ENCODE peak calls at places on chromosomes 16 and 17, in ten cellular contexts. One of them, this sample, is unnamed.

GRCh38 chr17:37212184-37212583 is 163.6 kb upstream of the C17orf78 start:
- DNase-seq in HTR-8/SVneo: no peak
- DNase-seq in CD8-positive, alpha-beta memory T cell: no peak
- DNase-seq in transverse colon: no peak
- DNase-seq in effector memory CD8-positive, alpha-beta T cell: no peak
- DNase-seq in progenitor cell of endocrine pancreas: no peak
- DNase-seq in cardiac muscle cell: peak
- DNase-seq in midbrain: no peak
- DNase-seq in fibroblast of the aortic adventitia: peak
- DNase-seq in endodermal cell: no peak
- DNase-seq in this sample: no peak

GRCh38 chr17:31508310-31509094 is 117.0 kb downstream of the RAB11FIP4 start:
- DNase-seq in HTR-8/SVneo: no peak
- DNase-seq in CD8-positive, alpha-beta memory T cell: peak
- DNase-seq in transverse colon: no peak
- DNase-seq in effector memory CD8-positive, alpha-beta T cell: peak
- DNase-seq in progenitor cell of endocrine pancreas: no peak
- DNase-seq in cardiac muscle cell: peak
- DNase-seq in midbrain: no peak
- DNase-seq in fibroblast of the aortic adventitia: no peak
- DNase-seq in endodermal cell: peak
- DNase-seq in this sample: no peak

GRCh38 chr17:38663125-38663751 is 11.5 kb downstream of the EPOP start:
- DNase-seq in HTR-8/SVneo: peak
- DNase-seq in CD8-positive, alpha-beta memory T cell: no peak
- DNase-seq in transverse colon: peak
- DNase-seq in effector memory CD8-positive, alpha-beta T cell: no peak
- DNase-seq in progenitor cell of endocrine pancreas: peak
- DNase-seq in cardiac muscle cell: peak
- DNase-seq in midbrain: peak
- DNase-seq in fibroblast of the aortic adventitia: peak
- DNase-seq in endodermal cell: peak
- DNase-seq in this sample: peak

GRCh38 chr17:27546624-27547300 is 84.2 kb upstream of the LGALS9 start:
- DNase-seq in HTR-8/SVneo: no peak
- DNase-seq in CD8-positive, alpha-beta memory T cell: no peak
- DNase-seq in transverse colon: no peak
- DNase-seq in effector memory CD8-positive, alpha-beta T cell: no peak
- DNase-seq in progenitor cell of endocrine pancreas: no peak
- DNase-seq in cardiac muscle cell: no peak
- DNase-seq in midbrain: no peak
- DNase-seq in fibroblast of the aortic adventitia: no peak
- DNase-seq in endodermal cell: no peak
- DNase-seq in this sample: no peak

GRCh38 chr17:43591750-43592562 is 45.8 kb upstream of the ETV4 start:
- DNase-seq in HTR-8/SVneo: peak
- DNase-seq in CD8-positive, alpha-beta memory T cell: no peak
- DNase-seq in transverse colon: peak
- DNase-seq in effector memory CD8-positive, alpha-beta T cell: no peak
- DNase-seq in progenitor cell of endocrine pancreas: no peak
- DNase-seq in cardiac muscle cell: peak
- DNase-seq in midbrain: no peak
- DNase-seq in fibroblast of the aortic adventitia: peak
- DNase-seq in endodermal cell: no peak
- DNase-seq in this sample: no peak

GRCh38 chr17:1003972-1004768 is 7.2 kb downstream of the TIMM22 start:
- DNase-seq in HTR-8/SVneo: no peak
- DNase-seq in CD8-positive, alpha-beta memory T cell: no peak
- DNase-seq in transverse colon: no peak
- DNase-seq in effector memory CD8-positive, alpha-beta T cell: no peak
- DNase-seq in progenitor cell of endocrine pancreas: no peak
- DNase-seq in cardiac muscle cell: no peak
- DNase-seq in midbrain: no peak
- DNase-seq in fibroblast of the aortic adventitia: no peak
- DNase-seq in endodermal cell: no peak
- DNase-seq in this sample: no peak

GRCh38 chr17:561118-561517 is 153.5 kb downstream of the VPS53 start:
- DNase-seq in HTR-8/SVneo: no peak
- DNase-seq in CD8-positive, alpha-beta memory T cell: no peak
- DNase-seq in transverse colon: no peak
- DNase-seq in effector memory CD8-positive, alpha-beta T cell: no peak
- DNase-seq in progenitor cell of endocrine pancreas: no peak
- DNase-seq in cardiac muscle cell: peak
- DNase-seq in midbrain: no peak
- DNase-seq in fibroblast of the aortic adventitia: peak
- DNase-seq in endodermal cell: no peak
- DNase-seq in this sample: no peak

GRCh38 chr17:6209829-6210228 is 139.7 kb downstream of the WSCD1 start:
- DNase-seq in HTR-8/SVneo: no peak
- DNase-seq in CD8-positive, alpha-beta memory T cell: no peak
- DNase-seq in transverse colon: no peak
- DNase-seq in effector memory CD8-positive, alpha-beta T cell: no peak
- DNase-seq in progenitor cell of endocrine pancreas: no peak
- DNase-seq in cardiac muscle cell: no peak
- DNase-seq in midbrain: no peak
- DNase-seq in fibroblast of the aortic adventitia: no peak
- DNase-seq in endodermal cell: no peak
- DNase-seq in this sample: no peak

GRCh38 chr17:67441052-67441738 is 64.1 kb downstream of the PITPNC1 start:
- DNase-seq in HTR-8/SVneo: peak
- DNase-seq in CD8-positive, alpha-beta memory T cell: peak
- DNase-seq in transverse colon: peak
- DNase-seq in effector memory CD8-positive, alpha-beta T cell: peak
- DNase-seq in progenitor cell of endocrine pancreas: no peak
- DNase-seq in cardiac muscle cell: peak
- DNase-seq in midbrain: peak
- DNase-seq in fibroblast of the aortic adventitia: peak
- DNase-seq in endodermal cell: peak
- DNase-seq in this sample: no peak

GRCh38 chr17:79026345-79027273 is 2.6 kb downstream of the C1QTNF1 start:
- DNase-seq in HTR-8/SVneo: peak
- DNase-seq in CD8-positive, alpha-beta memory T cell: no peak
- DNase-seq in transverse colon: peak
- DNase-seq in effector memory CD8-positive, alpha-beta T cell: no peak
- DNase-seq in progenitor cell of endocrine pancreas: no peak
- DNase-seq in cardiac muscle cell: peak
- DNase-seq in midbrain: no peak
- DNase-seq in fibroblast of the aortic adventitia: peak
- DNase-seq in endodermal cell: peak
- DNase-seq in this sample: no peak

GRCh38 chr16:1823821-1824220 is 2.8 kb downstream of the HAGH start:
- DNase-seq in HTR-8/SVneo: peak
- DNase-seq in CD8-positive, alpha-beta memory T cell: no peak
- DNase-seq in transverse colon: no peak
- DNase-seq in effector memory CD8-positive, alpha-beta T cell: no peak
- DNase-seq in progenitor cell of endocrine pancreas: no peak
- DNase-seq in cardiac muscle cell: peak
- DNase-seq in midbrain: peak
- DNase-seq in fibroblast of the aortic adventitia: peak
- DNase-seq in endodermal cell: peak
- DNase-seq in this sample: peak

GRCh38 chr17:47694818-47695663 is 1.1 kb downstream of the TBKBP1 start:
- DNase-seq in HTR-8/SVneo: peak
- DNase-seq in CD8-positive, alpha-beta memory T cell: no peak
- DNase-seq in transverse colon: peak
- DNase-seq in effector memory CD8-positive, alpha-beta T cell: peak
- DNase-seq in progenitor cell of endocrine pancreas: no peak
- DNase-seq in cardiac muscle cell: peak
- DNase-seq in midbrain: peak
- DNase-seq in fibroblast of the aortic adventitia: peak
- DNase-seq in endodermal cell: peak
- DNase-seq in this sample: peak

This sample was measured in G401.